ENCODE peak calls at places on chromosome 19, in six cellular contexts. B is HepG2, Z is H1, Q is GM12878, R is K562, O is GM12891. N is an unnamed sample.

GRCh38 chr19:30512748-30513389 is 140.7 kb downstream of the ZNF536 start:
- DNase-seq in Q (no peak), O (no peak), Z (no peak), B (no peak), R (no peak), N (no peak)

GRCh38 chr19:16389848-16390247 is 65.2 kb downstream of the KLF2 start:
- DNase-seq in Q (no peak), Z (no peak), B (no peak), R (no peak), O (no peak), N (no peak)

GRCh38 chr19:40270362-40271089 is 14.6 kb downstream of the AKT2 start:
- DNase-seq in Q (no peak), O (no peak), R (no peak), Z (no peak), B (no peak), N (no peak)

GRCh38 chr19:5678071-5678682 is 2.1 kb downstream of the MICOS13 start:
- DNase-seq in Q (no peak), Z (no peak), B (no peak), O (no peak), R (no peak), N (no peak)

GRCh38 chr19:19433666-19434213 is 28.3 kb downstream of the GATAD2A start:
- DNase-seq in R (no peak), Q (no peak), O (no peak), Z (no peak), B (no peak), N (no peak)

GRCh38 chr19:6754136-6754535 is 13.1 kb downstream of the SH2D3A start:
- DNase-seq in Z (no peak), O (no peak), Q (no peak), B (no peak), R (no peak), N (no peak)

GRCh38 chr19:7917292-7918061 is 2.7 kb upstream of the SNAPC2 start:
- DNase-seq in B (no peak), Z (no peak), O (peak; percentile 78), Q (no peak), R (no peak), N (peak; percentile 74)

GRCh38 chr19:38852231-38853044 is 2.7 kb upstream of the HNRNPL start:
- DNase-seq in Q (no peak), O (no peak), Z (no peak), R (peak; percentile 49), B (no peak), N (no peak)

GRCh38 chr19:55553217-55554182 is 8.2 kb upstream of the SBK3 start:
- DNase-seq in Z (no peak), R (no peak), Q (no peak), B (peak; percentile 80), O (no peak), N (no peak)

GRCh38 chr19:4969772-4970531 is 1.0 kb downstream of the KDM4B start:
- DNase-seq in B (no peak), Q (peak; percentile 27), Z (no peak), R (no peak), O (no peak), N (no peak)

GRCh38 chr19:58296086-58296485 is 9.1 kb upstream of the ERVK3-1 start:
- DNase-seq in R (no peak), Q (no peak), O (no peak), Z (no peak), B (no peak), N (no peak)

GRCh38 chr19:57212109-57212508 is 18.7 kb upstream of the AURKC start:
- DNase-seq in B (no peak), O (no peak), Q (no peak), Z (no peak), R (no peak), N (no peak)

GRCh38 chr19:38433268-38433733 is at the start of gene RYR1:
- DNase-seq in Q (no peak), B (no peak), R (peak; percentile 98), O (peak; percentile 87), Z (no peak), N (peak; percentile 74)

GRCh38 chr19:9309974-9310446 is 372 bp upstream of the ZNF699 start:
- DNase-seq in O (no peak), B (no peak), Q (no peak), Z (peak; percentile 88), R (peak; percentile 92), N (peak; percentile 42)

GRCh38 chr19:43527860-43528622 is 1.0 kb upstream of the ETHE1 start:
- DNase-seq in R (no peak), O (no peak), Z (no peak), Q (no peak), B (no peak), N (no peak)

GRCh38 chr19:32336259-32337111 is 8.9 kb upstream of the ZNF507 start:
- DNase-seq in Q (no peak), R (no peak), B (peak; percentile 85), Z (no peak), O (no peak), N (no peak)

GRCh38 chr19:48169585-48169973 is 565 bp downstream of the LIG1 start:
- DNase-seq in R (peak; percentile 97), O (peak; percentile 78), B (peak; percentile 45), Q (no peak), Z (peak; percentile 77), N (peak; percentile 67)

GRCh38 chr19:35774274-35775045 is 904 bp upstream of the ARHGAP33 start:
- DNase-seq in Z (no peak), R (no peak), B (no peak), Q (no peak), O (no peak), N (no peak)

GRCh38 chr19:44608391-44608821 is 5.0 kb upstream of the IGSF23 start:
- DNase-seq in Z (no peak), B (no peak), Q (no peak), R (no peak), O (no peak), N (no peak)

GRCh38 chr19:53906211-53907192 is 2.6 kb upstream of the CACNG7 start:
- DNase-seq in Z (no peak), B (no peak), O (peak; percentile 71), R (peak; percentile 81), Q (no peak), N (peak; percentile 75)

GRCh38 chr19:18961767-18962423 is 20.9 kb upstream of the HOMER3 start:
- DNase-seq in Z (peak; percentile 78), B (peak; percentile 83), O (no peak), R (peak; percentile 58), Q (no peak), N (no peak)

GRCh38 chr19:18282021-18282787 is 782 bp upstream of the JUND start:
- DNase-seq in R (no peak), B (peak; percentile 60), O (no peak), Z (no peak), Q (no peak), N (no peak)

GRCh38 chr19:58218899-58219298 is 9.8 kb upstream of the ZNF544 start:
- DNase-seq in O (no peak), B (peak; percentile 8), Q (no peak), Z (no peak), R (no peak), N (no peak)

GRCh38 chr19:17842663-17843313 is 5.0 kb downstream of the JAK3 start:
- DNase-seq in Z (no peak), R (no peak), B (no peak), Q (no peak), O (no peak), N (no peak)

GRCh38 chr19:39826311-39826945 is 7.5 kb downstream of the DYRK1B start:
- DNase-seq in O (no peak), B (no peak), Z (no peak), R (no peak), Q (no peak), N (no peak)

GRCh38 chr19:47479701-47480503 is 4.1 kb downstream of the KPTN start:
- DNase-seq in R (peak; percentile 97), O (no peak), Z (peak; percentile 51), Q (no peak), B (no peak), N (no peak)

GRCh38 chr19:6712692-6713670 is 7.5 kb downstream of the C3 start:
- DNase-seq in B (no peak), Z (no peak), Q (no peak), O (no peak), R (no peak), N (no peak)

GRCh38 chr19:56692496-56692895 is 20.9 kb upstream of the ZNF835 start:
- DNase-seq in B (no peak), Q (no peak), R (no peak), Z (no peak), O (no peak), N (no peak)

GRCh38 chr19:38429055-38429810 is 3.2 kb upstream of the RASGRP4 start:
- DNase-seq in Z (no peak), Q (no peak), R (no peak), O (no peak), B (no peak), N (no peak)

GRCh38 chr19:7968008-7968795 is 24.7 kb upstream of the TIMM44 start:
- DNase-seq in Q (no peak), O (no peak), B (no peak), R (no peak), Z (no peak), N (no peak)

GRCh38 chr19:53885036-53885435 is 3.0 kb downstream of the PRKCG start:
- DNase-seq in O (no peak), Q (no peak), R (no peak), B (no peak), Z (no peak), N (no peak)

GRCh38 chr19:49809155-49809986 is 3.7 kb downstream of the FUZ start:
- DNase-seq in R (no peak), Z (no peak), O (no peak), Q (no peak), B (peak; percentile 35), N (no peak)
- TF ChIP-seq POLR2A in R (no peak), Z (peak; percentile 8), O (no peak), Q (peak; percentile 19), B (no peak), N (no peak)

GRCh38 chr19:3080281-3080680 is 13.9 kb upstream of the GNA11 start:
- DNase-seq in R (no peak), O (no peak), Z (no peak), B (no peak), Q (no peak), N (no peak)
- TF ChIP-seq POLR2AphosphoS5 in R (no peak), O (no peak), Z (no peak), B (no peak), Q (no peak), N (no peak)

GRCh38 chr19:13118424-13119193 is 545 bp downstream of the NACC1 start:
- DNase-seq in B (peak; percentile 50), Z (peak; percentile 78), R (peak; percentile 92), O (peak; percentile 74), Q (no peak), N (peak; percentile 73)
- TF ChIP-seq TAF1 in B (peak; percentile 28), Z (peak; percentile 52), R (peak; percentile 51), O (no peak), Q (no peak), N (no peak)

DNA sequence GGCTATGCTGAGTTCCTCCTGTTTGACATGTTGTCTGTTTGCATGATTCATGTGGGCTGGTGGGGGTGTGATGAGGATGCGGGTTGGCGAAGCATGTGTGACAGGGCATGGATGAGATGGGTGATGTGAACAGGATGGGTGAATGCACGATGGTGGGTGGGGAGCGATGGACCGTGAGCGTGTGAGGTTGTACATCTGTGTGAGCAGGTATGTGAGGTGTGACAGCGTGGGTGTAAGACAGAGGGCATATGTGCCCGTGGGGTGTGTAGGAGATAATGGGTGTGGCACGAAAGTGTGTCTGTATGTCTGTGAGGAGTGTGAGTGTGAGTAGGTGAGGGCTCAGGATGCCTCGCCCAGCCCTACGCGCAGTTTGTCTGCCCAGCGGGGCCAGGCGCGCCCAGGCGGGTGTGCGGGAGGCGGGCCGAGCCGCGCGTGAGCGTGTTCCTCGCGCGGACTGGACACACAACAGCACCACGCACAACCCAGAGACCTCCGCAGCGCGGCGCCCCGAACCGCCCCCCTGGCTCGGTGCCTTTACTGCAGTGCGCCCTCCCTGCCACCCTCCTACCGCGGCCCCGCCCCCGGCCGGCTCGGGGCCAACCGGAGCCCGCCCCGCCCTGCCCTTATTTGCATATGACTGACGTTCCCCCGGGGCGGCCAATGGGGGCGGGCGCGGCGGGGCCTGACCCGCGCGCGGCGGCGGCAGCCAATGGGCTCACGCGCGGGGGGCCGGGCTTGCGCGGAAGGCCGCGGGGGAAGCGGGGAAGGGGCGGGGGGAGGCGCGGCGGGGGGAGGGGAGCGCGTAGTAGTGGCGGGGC is 14.4 kb downstream of the CIC start:
- DNase-seq in Z (no peak), O (peak; percentile 91), R (peak; percentile 84), Q (peak; percentile 69), B (peak; percentile 83), N (peak; percentile 95)
- TF ChIP-seq POLR2A in Z (no peak), O (peak; percentile 8), R (peak; percentile 64), Q (peak; percentile 68), B (peak; percentile 88), N (no peak)